ENCODE peak calls at places on chromosomes 1 and 21, in nine cellular contexts. One of them, this sample, is unnamed.

GRCh38 chr1:34869754-34870153 is 10.2 kb upstream of the SMIM12 start:
- DNase-seq in GM23338: no peak
- DNase-seq in GM23248: no peak
- DNase-seq in effector memory CD4-positive, alpha-beta T cell: no peak
- DNase-seq in dorsolateral prefrontal cortex: no peak
- DNase-seq in BJ: no peak
- DNase-seq in heart left ventricle: no peak
- DNase-seq in right lobe of liver: no peak
- DNase-seq in CD4-positive, alpha-beta memory T cell: no peak
- DNase-seq in this sample: no peak

GRCh38 chr1:37574834-37575479 is 18.2 kb downstream of the DNALI1 start:
- DNase-seq in GM23338: no peak
- DNase-seq in GM23248: peak; percentile 89
- DNase-seq in effector memory CD4-positive, alpha-beta T cell: no peak
- DNase-seq in dorsolateral prefrontal cortex: no peak
- DNase-seq in BJ: peak; percentile 70
- DNase-seq in heart left ventricle: no peak
- DNase-seq in right lobe of liver: no peak
- DNase-seq in CD4-positive, alpha-beta memory T cell: no peak
- DNase-seq in this sample: no peak

GRCh38 chr1:171161431-171161830 is 23.7 kb upstream of the FMO2 start:
- DNase-seq in GM23338: no peak
- DNase-seq in GM23248: no peak
- DNase-seq in effector memory CD4-positive, alpha-beta T cell: no peak
- DNase-seq in dorsolateral prefrontal cortex: no peak
- DNase-seq in BJ: no peak
- DNase-seq in heart left ventricle: no peak
- DNase-seq in right lobe of liver: no peak
- DNase-seq in CD4-positive, alpha-beta memory T cell: no peak
- DNase-seq in this sample: no peak

GRCh38 chr1:182309631-182310351 is 81.8 kb downstream of the GLUL start:
- DNase-seq in GM23338: no peak
- DNase-seq in GM23248: no peak
- DNase-seq in effector memory CD4-positive, alpha-beta T cell: no peak
- DNase-seq in dorsolateral prefrontal cortex: no peak
- DNase-seq in BJ: no peak
- DNase-seq in heart left ventricle: no peak
- DNase-seq in right lobe of liver: no peak
- DNase-seq in CD4-positive, alpha-beta memory T cell: no peak
- DNase-seq in this sample: no peak

GRCh38 chr1:108190686-108191416 is 9.3 kb downstream of the SLC25A24 start:
- DNase-seq in GM23338: no peak
- DNase-seq in GM23248: no peak
- DNase-seq in effector memory CD4-positive, alpha-beta T cell: no peak
- DNase-seq in dorsolateral prefrontal cortex: no peak
- DNase-seq in BJ: no peak
- DNase-seq in heart left ventricle: no peak
- DNase-seq in right lobe of liver: no peak
- DNase-seq in CD4-positive, alpha-beta memory T cell: no peak
- DNase-seq in this sample: no peak

GRCh38 chr21:17231124-17231523 is 281.7 kb upstream of the CXADR start:
- DNase-seq in GM23338: no peak
- DNase-seq in GM23248: no peak
- DNase-seq in effector memory CD4-positive, alpha-beta T cell: no peak
- DNase-seq in dorsolateral prefrontal cortex: no peak
- DNase-seq in BJ: no peak
- DNase-seq in heart left ventricle: no peak
- DNase-seq in right lobe of liver: no peak
- DNase-seq in CD4-positive, alpha-beta memory T cell: no peak
- DNase-seq in this sample: no peak

GRCh38 chr21:15144026-15144425 is 79.2 kb upstream of the NRIP1 start:
- DNase-seq in GM23338: no peak
- DNase-seq in GM23248: no peak
- DNase-seq in effector memory CD4-positive, alpha-beta T cell: no peak
- DNase-seq in dorsolateral prefrontal cortex: no peak
- DNase-seq in BJ: no peak
- DNase-seq in heart left ventricle: no peak
- DNase-seq in right lobe of liver: no peak
- DNase-seq in CD4-positive, alpha-beta memory T cell: no peak
- DNase-seq in this sample: no peak

GRCh38 chr1:59026472-59026948 is 242.7 kb upstream of the JUN start:
- DNase-seq in GM23338: no peak
- DNase-seq in GM23248: peak; percentile 94
- DNase-seq in effector memory CD4-positive, alpha-beta T cell: no peak
- DNase-seq in dorsolateral prefrontal cortex: no peak
- DNase-seq in BJ: peak; percentile 92
- DNase-seq in heart left ventricle: no peak
- DNase-seq in right lobe of liver: no peak
- DNase-seq in CD4-positive, alpha-beta memory T cell: no peak
- DNase-seq in this sample: no peak

DNA sequence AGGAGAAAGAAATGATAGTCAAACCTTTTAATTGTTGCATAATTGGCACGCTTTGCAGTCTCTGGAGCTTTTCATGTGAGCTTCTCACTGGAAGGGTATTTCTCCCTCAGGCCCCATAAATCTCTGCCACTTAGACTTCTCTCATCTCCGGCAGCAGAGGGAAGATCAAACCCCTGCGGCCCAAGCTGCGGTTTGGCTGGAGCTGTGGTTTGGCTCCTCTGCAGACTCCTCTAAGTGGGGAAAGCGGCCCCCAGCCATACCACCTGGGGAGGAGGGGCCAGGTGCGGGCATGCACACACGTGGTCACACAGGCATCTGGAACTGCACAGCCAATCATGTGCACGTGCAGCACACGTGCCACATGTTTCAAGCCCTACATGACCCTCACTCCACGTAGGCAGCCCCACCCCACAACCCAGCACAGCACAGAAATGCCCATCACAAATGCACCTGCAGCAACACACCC is 58.3 kb downstream of the UBE2T start:
- DNase-seq in GM23338: no peak
- DNase-seq in GM23248: peak; percentile 85
- DNase-seq in effector memory CD4-positive, alpha-beta T cell: no peak
- DNase-seq in dorsolateral prefrontal cortex: no peak
- DNase-seq in BJ: peak; percentile 38
- DNase-seq in heart left ventricle: no peak
- DNase-seq in right lobe of liver: no peak
- DNase-seq in CD4-positive, alpha-beta memory T cell: peak; percentile 10
- DNase-seq in this sample: no peak
- H3K27me3 ChIP-seq in GM23338: no peaks in the 10 kb centered on the region
- H3K27me3 ChIP-seq in GM23248: no peaks in the 10 kb centered on the region
- H3K27me3 ChIP-seq in effector memory CD4-positive, alpha-beta T cell: no peaks in the 10 kb centered on the region
- H3K27me3 ChIP-seq in dorsolateral prefrontal cortex: no peaks in the 10 kb centered on the region
- H3K27me3 ChIP-seq in BJ: peaks cover under 1% of the 10 kb centered on the region
- H3K27me3 ChIP-seq in heart left ventricle: no peaks in the 10 kb centered on the region
- H3K27me3 ChIP-seq in right lobe of liver: no peaks in the 10 kb centered on the region
- H3K27me3 ChIP-seq in CD4-positive, alpha-beta memory T cell: no peaks in the 10 kb centered on the region
- H3K27me3 ChIP-seq in this sample: no peaks in the 10 kb centered on the region

DNA sequence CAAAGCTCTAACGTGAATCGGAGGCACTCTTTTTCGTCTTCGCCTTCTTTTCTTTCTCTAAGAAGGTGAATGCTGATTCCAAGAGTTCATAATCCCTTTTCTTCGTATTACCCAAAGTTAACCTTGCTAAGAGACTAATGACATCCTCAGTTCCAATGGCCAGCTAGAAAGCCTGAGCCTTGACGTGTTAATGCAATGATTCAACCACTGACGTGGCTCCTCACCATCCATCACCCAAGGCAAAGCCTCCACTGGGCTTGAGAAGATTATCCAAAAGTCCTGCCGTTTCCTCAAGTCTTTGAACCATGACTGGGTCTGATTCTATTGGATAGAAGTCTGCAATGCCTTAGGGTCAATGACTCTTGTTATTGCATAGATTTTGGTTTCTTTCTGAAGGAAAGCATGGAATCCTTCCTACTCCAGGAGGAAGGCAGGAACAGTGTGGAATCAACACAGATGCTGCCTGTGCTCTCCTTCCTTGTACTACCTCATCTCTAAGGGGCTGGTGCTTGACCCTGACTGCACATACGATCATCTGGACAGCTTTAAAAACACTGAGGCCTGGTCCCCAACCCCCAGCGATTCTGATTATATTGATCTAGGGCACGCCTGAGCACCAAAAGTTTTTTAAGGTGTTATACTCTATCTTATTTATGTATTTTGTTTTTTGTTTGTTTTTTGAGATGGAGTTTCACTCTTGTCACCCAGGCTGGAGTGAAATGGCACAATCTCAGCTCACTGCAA is 69.3 kb upstream of the ANGPTL1 start:
- DNase-seq in GM23338: no peak
- DNase-seq in GM23248: peak; percentile 95
- DNase-seq in effector memory CD4-positive, alpha-beta T cell: no peak
- DNase-seq in dorsolateral prefrontal cortex: no peak
- DNase-seq in BJ: no peak
- DNase-seq in heart left ventricle: no peak
- DNase-seq in right lobe of liver: no peak
- DNase-seq in CD4-positive, alpha-beta memory T cell: no peak
- DNase-seq in this sample: no peak
- H3K27me3 ChIP-seq in GM23338: no peaks in the 10 kb centered on the region
- H3K27me3 ChIP-seq in GM23248: no peaks in the 10 kb centered on the region
- H3K27me3 ChIP-seq in effector memory CD4-positive, alpha-beta T cell: no peaks in the 10 kb centered on the region
- H3K27me3 ChIP-seq in dorsolateral prefrontal cortex: no peaks in the 10 kb centered on the region
- H3K27me3 ChIP-seq in BJ: no peaks in the 10 kb centered on the region
- H3K27me3 ChIP-seq in heart left ventricle: no peaks in the 10 kb centered on the region
- H3K27me3 ChIP-seq in right lobe of liver: no peaks in the 10 kb centered on the region
- H3K27me3 ChIP-seq in CD4-positive, alpha-beta memory T cell: no peaks in the 10 kb centered on the region
- H3K27me3 ChIP-seq in this sample: no peaks in the 10 kb centered on the region

DNA sequence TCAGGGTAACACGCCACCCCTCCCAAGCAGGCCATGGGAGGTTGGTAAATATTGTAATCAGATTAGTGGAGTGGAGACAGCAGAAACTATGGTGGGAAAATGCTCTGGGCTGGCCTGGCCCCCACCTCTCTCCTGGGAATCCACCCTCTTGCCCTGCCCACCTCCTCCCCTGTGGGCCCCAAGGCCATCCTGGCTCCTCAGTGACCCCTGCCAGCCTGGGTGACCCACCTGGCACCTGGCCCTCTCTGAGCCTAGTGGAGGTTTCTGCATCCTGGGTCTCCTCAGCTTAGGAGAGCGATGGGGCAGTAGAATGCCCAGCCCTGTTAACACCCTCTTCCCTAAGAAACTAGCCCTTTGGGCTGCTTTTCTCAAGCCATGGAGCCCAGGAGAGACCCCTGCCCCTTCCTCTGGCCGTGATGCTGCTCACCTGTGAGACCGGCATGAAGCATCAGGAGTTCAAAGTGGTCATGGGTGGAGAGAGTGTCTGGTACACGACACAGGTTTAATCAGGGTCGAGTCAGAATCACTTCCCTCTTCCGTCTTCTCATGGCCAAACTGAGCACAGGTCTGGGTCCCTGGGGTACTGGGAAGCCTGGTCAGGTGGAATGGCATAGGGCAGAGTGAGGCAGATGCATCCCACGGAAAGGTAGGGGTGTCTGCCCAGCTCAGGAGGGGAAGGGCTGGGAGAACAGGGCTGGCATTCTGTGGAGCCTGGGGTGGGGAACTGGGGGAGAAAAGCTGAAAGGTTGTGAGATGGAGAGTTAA is 10.7 kb upstream of the DMBX1 start:
- DNase-seq in GM23338: no peak
- DNase-seq in GM23248: no peak
- DNase-seq in effector memory CD4-positive, alpha-beta T cell: no peak
- DNase-seq in dorsolateral prefrontal cortex: no peak
- DNase-seq in BJ: no peak
- DNase-seq in heart left ventricle: peak; percentile 30
- DNase-seq in right lobe of liver: no peak
- DNase-seq in CD4-positive, alpha-beta memory T cell: no peak
- DNase-seq in this sample: no peak
- H3K27me3 ChIP-seq in GM23338: peaks cover 98% of the 10 kb centered on the region
- H3K27me3 ChIP-seq in GM23248: peaks cover 21% of the 10 kb centered on the region
- H3K27me3 ChIP-seq in effector memory CD4-positive, alpha-beta T cell: peaks cover 12% of the 10 kb centered on the region
- H3K27me3 ChIP-seq in dorsolateral prefrontal cortex: peaks cover 18% of the 10 kb centered on the region
- H3K27me3 ChIP-seq in BJ: peaks cover 37% of the 10 kb centered on the region
- H3K27me3 ChIP-seq in heart left ventricle: no peaks in the 10 kb centered on the region
- H3K27me3 ChIP-seq in right lobe of liver: no peaks in the 10 kb centered on the region
- H3K27me3 ChIP-seq in CD4-positive, alpha-beta memory T cell: peaks cover 1% of the 10 kb centered on the region
- H3K27me3 ChIP-seq in this sample: peaks cover 80% of the 10 kb centered on the region

GRCh38 chr1:229254910-229255541 is 15.9 kb upstream of the RAB4A start:
- DNase-seq in GM23338: peak; percentile 65
- DNase-seq in GM23248: peak; percentile 37
- DNase-seq in effector memory CD4-positive, alpha-beta T cell: no peak
- DNase-seq in dorsolateral prefrontal cortex: no peak
- DNase-seq in BJ: no peak
- DNase-seq in heart left ventricle: no peak
- DNase-seq in right lobe of liver: no peak
- DNase-seq in CD4-positive, alpha-beta memory T cell: peak; percentile 52
- DNase-seq in this sample: no peak

GRCh38 chr1:229262239-229262638 is 8.7 kb upstream of the RAB4A start:
- DNase-seq in GM23338: no peak
- DNase-seq in GM23248: no peak
- DNase-seq in effector memory CD4-positive, alpha-beta T cell: no peak
- DNase-seq in dorsolateral prefrontal cortex: no peak
- DNase-seq in BJ: no peak
- DNase-seq in heart left ventricle: no peak
- DNase-seq in right lobe of liver: no peak
- DNase-seq in CD4-positive, alpha-beta memory T cell: no peak
- DNase-seq in this sample: no peak

GRCh38 chr1:229258851-229259110 is 12.1 kb upstream of the RAB4A start:
- DNase-seq in GM23338: peak; percentile 64
- DNase-seq in GM23248: peak; percentile 46
- DNase-seq in effector memory CD4-positive, alpha-beta T cell: no peak
- DNase-seq in dorsolateral prefrontal cortex: no peak
- DNase-seq in BJ: no peak
- DNase-seq in heart left ventricle: no peak
- DNase-seq in right lobe of liver: no peak
- DNase-seq in CD4-positive, alpha-beta memory T cell: no peak
- DNase-seq in this sample: no peak

GRCh38 chr1:229260297-229260696 is 10.6 kb upstream of the RAB4A start:
- DNase-seq in GM23338: no peak
- DNase-seq in GM23248: no peak
- DNase-seq in effector memory CD4-positive, alpha-beta T cell: no peak
- DNase-seq in dorsolateral prefrontal cortex: no peak
- DNase-seq in BJ: no peak
- DNase-seq in heart left ventricle: no peak
- DNase-seq in right lobe of liver: no peak
- DNase-seq in CD4-positive, alpha-beta memory T cell: no peak
- DNase-seq in this sample: no peak

DNA sequence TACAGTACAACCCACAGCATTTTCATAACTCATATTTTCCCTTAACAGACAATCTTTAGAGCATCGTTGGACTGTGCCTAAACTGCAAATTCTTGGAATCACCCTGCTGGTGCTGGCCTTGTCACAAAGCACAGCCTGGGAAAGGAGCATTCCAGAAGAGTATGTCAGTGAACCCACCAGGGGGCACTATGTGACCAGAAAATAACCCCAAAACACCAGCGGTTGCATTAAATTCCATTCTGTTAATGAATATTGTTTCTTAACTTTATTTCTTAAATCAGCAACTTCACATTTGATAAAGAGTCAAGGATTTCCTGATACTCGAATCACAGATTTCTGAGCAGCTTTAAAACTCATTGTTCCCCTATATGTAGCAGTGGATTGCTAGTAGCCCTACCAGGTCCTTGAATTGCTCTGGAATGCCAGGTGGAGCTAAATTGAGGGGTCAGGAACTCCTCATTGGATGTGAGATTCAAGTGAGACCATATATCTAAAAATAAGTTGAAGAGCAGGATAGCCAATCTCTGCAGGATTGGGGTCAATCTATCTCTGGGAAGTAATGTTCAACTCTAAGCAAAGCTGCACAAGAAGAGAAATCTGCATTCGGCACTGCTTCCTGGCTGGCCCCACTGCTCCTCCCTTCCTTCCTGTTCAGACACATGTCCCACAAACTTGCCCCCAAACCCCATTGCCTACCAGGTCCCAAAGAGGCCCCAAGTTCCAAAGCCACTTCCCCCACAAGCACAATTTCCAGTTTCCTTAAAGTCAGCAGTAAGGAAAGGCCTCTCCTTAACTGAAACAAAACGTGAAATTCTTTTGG is 12.7 kb upstream of the RAB4A start:
- DNase-seq in GM23338: peak; percentile 89
- DNase-seq in GM23248: peak; percentile 82
- DNase-seq in effector memory CD4-positive, alpha-beta T cell: peak; percentile 34
- DNase-seq in dorsolateral prefrontal cortex: no peak
- DNase-seq in BJ: no peak
- DNase-seq in heart left ventricle: no peak
- DNase-seq in right lobe of liver: no peak
- DNase-seq in CD4-positive, alpha-beta memory T cell: peak; percentile 68
- DNase-seq in this sample: peak; percentile 33
- H3K27me3 ChIP-seq in GM23338: no peaks in the 10 kb centered on the region
- H3K27me3 ChIP-seq in GM23248: peaks cover 8% of the 10 kb centered on the region
- H3K27me3 ChIP-seq in effector memory CD4-positive, alpha-beta T cell: no peaks in the 10 kb centered on the region
- H3K27me3 ChIP-seq in dorsolateral prefrontal cortex: no peaks in the 10 kb centered on the region
- H3K27me3 ChIP-seq in BJ: no peaks in the 10 kb centered on the region
- H3K27me3 ChIP-seq in heart left ventricle: no peaks in the 10 kb centered on the region
- H3K27me3 ChIP-seq in right lobe of liver: no peaks in the 10 kb centered on the region
- H3K27me3 ChIP-seq in CD4-positive, alpha-beta memory T cell: no peaks in the 10 kb centered on the region
- H3K27me3 ChIP-seq in this sample: no peaks in the 10 kb centered on the region